ENCODE peak calls at places on chromosomes 12 and 14, in nine cellular contexts. F is ovary, Z is mesenchymal stem cell, H is iPS DF 6.9, U is A549, M is aorta, B is transverse colon, C is fibroblast of lung, T is uterus. K is an unnamed sample. For H3K4me1, the result is how much of the 10 kb centered on the place peaks cover.

GRCh38 chr12:5685935-5686334 is 254.0 kb downstream of the NTF3 start:
- DNase-seq in Z (no peak), B (no peak), H (no peak), F (no peak), T (no peak), U (no peak), M (no peak), C (no peak), K (no peak)

GRCh38 chr12:46603776-46604456 is 221.9 kb downstream of the SLC38A4 start:
- DNase-seq in C (no peak), U (no peak), M (no peak), T (no peak), B (no peak), H (no peak), F (no peak), Z (no peak), K (no peak)

GRCh38 chr12:67747869-67748760 is 99.6 kb downstream of the DYRK2 start:
- DNase-seq in H (no peak), B (peak), M (no peak), F (no peak), C (peak), U (peak), T (no peak), Z (peak), K (peak)

GRCh38 chr12:93322784-93323183 is 54.9 kb upstream of the NUDT4 start:
- DNase-seq in T (no peak), U (no peak), C (peak), H (no peak), B (peak), Z (no peak), F (no peak), M (no peak), K (peak)

GRCh38 chr12:121578230-121579189 is 2.3 kb downstream of the KDM2B start:
- DNase-seq in Z (peak), F (peak), U (no peak), M (peak), T (peak), H (no peak), C (no peak), B (peak), K (peak)

GRCh38 chr14:104967414-104968152 is 10.6 kb downstream of the AHNAK2 start:
- DNase-seq in U (no peak), B (no peak), F (peak), T (peak), Z (peak), H (no peak), C (peak), M (peak), K (peak)

GRCh38 chr14:61677469-61677868 is 17.8 kb upstream of the HIF1A start:
- DNase-seq in Z (no peak), B (no peak), H (no peak), M (no peak), F (no peak), U (no peak), C (no peak), T (no peak), K (no peak)

GRCh38 chr14:93655078-93655750 is 133.1 kb downstream of the PRIMA1 start:
- DNase-seq in F (no peak), C (peak), M (no peak), H (peak), B (no peak), U (peak), Z (peak), T (no peak), K (peak)

GRCh38 chr12:46386877-46387629 is 14.5 kb upstream of the SLC38A2 start:
- DNase-seq in F (no peak), T (peak), U (no peak), H (no peak), C (peak), M (peak), Z (peak), B (peak), K (no peak)

GRCh38 chr12:122100568-122100967 is 22.0 kb downstream of the MLXIP start:
- DNase-seq in B (no peak), Z (no peak), T (no peak), F (no peak), U (no peak), H (no peak), M (no peak), C (no peak), K (no peak)

GRCh38 chr14:61891251-61891650 is 129.0 kb downstream of the SNAPC1 start:
- DNase-seq in U (no peak), H (no peak), F (no peak), M (no peak), C (peak), B (no peak), T (no peak), Z (no peak), K (no peak)

GRCh38 chr14:99520571-99521081 is 39.4 kb downstream of the CCNK start:
- DNase-seq in Z (no peak), M (no peak), T (no peak), C (no peak), B (no peak), F (peak), H (no peak), U (no peak), K (no peak)

GRCh38 chr14:63543826-63544320 is 696 bp upstream of the PPP2R5E start:
- DNase-seq in F (no peak), H (no peak), M (no peak), U (no peak), T (no peak), C (no peak), Z (peak), B (no peak), K (no peak)

GRCh38 chr14:77264466-77265186 is 6.4 kb downstream of the NGB start:
- DNase-seq in M (no peak), F (no peak), H (no peak), Z (no peak), U (no peak), T (no peak), C (no peak), B (no peak), K (no peak)

GRCh38 chr12:21561158-21561557 is 35.1 kb downstream of the SPX start:
- DNase-seq in B (no peak), C (no peak), Z (no peak), U (no peak), M (no peak), T (no peak), H (no peak), F (no peak), K (no peak)

GRCh38 chr12:21552983-21553673 is 27.0 kb downstream of the SPX start:
- DNase-seq in T (no peak), B (no peak), U (no peak), F (no peak), C (no peak), Z (no peak), H (no peak), M (no peak), K (no peak)

GRCh38 chr12:21562859-21563258 is 36.8 kb downstream of the SPX start:
- DNase-seq in F (no peak), H (no peak), B (no peak), M (no peak), T (no peak), Z (no peak), C (no peak), U (no peak), K (no peak)

GRCh38 chr12:21559855-21560569 is 33.9 kb downstream of the SPX start:
- DNase-seq in Z (no peak), T (no peak), F (no peak), C (peak), M (no peak), H (no peak), B (no peak), U (peak), K (no peak)

DNA sequence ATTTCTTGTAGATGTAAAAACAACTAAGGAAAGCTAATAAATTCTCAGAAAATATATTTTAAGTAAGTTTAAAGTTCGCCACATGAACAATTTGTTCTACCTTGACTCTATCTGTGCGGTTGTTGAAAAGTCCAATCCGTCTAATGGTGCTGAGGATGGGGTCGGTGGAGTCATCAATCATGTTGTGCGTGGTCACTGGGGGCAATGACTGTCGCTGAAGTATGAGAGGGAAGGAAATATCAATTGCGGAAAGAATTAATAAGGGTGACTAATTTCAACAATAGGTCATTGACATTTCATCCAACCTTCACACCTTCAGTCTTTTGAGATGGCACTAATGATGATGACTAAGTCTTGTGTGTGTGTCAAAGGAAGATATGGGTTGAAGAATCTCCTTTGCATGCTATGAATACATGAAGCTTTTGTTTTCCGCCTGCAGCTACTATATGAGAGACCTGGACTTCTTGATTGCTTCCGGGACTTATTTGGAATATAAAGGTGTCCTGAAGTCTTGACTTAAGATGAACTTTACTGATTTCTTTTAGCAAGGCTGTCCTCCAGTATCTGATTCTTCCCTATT is 32.1 kb downstream of the SPX start:
- DNase-seq in F (no peak), M (no peak), T (no peak), B (no peak), U (no peak), Z (no peak), C (no peak), H (no peak), K (no peak)
- H3K27ac ChIP-seq in F (no peak), M (no peak), T (no peak), B (no peak), U (peak), Z (no peak), C (no peak), H (no peak), K (no peak)

GRCh38 chr14:74912801-74913200 is 10.3 kb downstream of the RPS6KL1 start:
- DNase-seq in M (no peak), C (no peak), B (no peak), H (no peak), T (no peak), U (no peak), Z (no peak), F (no peak), K (no peak)
- H3K4me1 ChIP-seq in M (under half), C (under half), B (under half), H (under half), T (under half), U (under half), Z (under half), F (under half), K (under half)

GRCh38 chr12:15196678-15197267 is 24.4 kb downstream of the RERG start:
- DNase-seq in B (no peak), Z (no peak), C (no peak), H (no peak), U (no peak), T (no peak), M (no peak), F (no peak), K (no peak)

GRCh38 chr12:15205341-15206010 is 15.7 kb downstream of the RERG start:
- DNase-seq in H (no peak), T (no peak), U (no peak), Z (no peak), B (no peak), C (no peak), F (no peak), M (no peak), K (no peak)

GRCh38 chr12:15199886-15200285 is 21.3 kb downstream of the RERG start:
- DNase-seq in H (no peak), U (no peak), Z (no peak), T (no peak), F (no peak), C (no peak), B (no peak), M (no peak), K (no peak)

GRCh38 chr12:15200703-15201102 is 20.5 kb downstream of the RERG start:
- DNase-seq in F (no peak), B (no peak), C (no peak), H (no peak), M (no peak), U (no peak), Z (no peak), T (no peak), K (no peak)

DNA sequence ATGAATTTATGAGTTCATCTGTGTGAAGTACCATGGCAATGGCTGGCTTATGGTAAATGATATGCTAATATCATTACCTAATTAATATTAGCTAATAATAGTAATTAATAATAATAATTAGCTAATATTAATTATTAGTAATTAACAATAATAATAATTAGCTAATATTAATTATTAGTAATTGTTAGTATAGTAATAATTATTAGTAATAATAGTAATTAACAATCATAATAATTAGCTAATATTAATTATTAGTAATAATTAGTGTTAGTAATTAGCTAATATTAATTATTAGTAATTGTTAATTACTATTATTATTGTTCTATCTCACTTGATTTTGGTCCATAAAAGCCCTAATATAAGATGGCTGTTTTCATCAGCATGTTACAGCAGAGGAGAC is 19.8 kb downstream of the RERG start:
- DNase-seq in H (no peak), Z (no peak), B (no peak), T (no peak), C (no peak), M (no peak), U (no peak), F (no peak), K (no peak)
- H3K27ac ChIP-seq in H (no peak), Z (no peak), B (peak), T (peak), C (no peak), M (no peak), U (no peak), F (no peak), K (no peak)

GRCh38 chr14:102782974-102783373 is 5.7 kb downstream of the TRAF3 start:
- DNase-seq in C (no peak), M (no peak), H (no peak), F (no peak), T (no peak), U (no peak), Z (no peak), B (no peak), K (no peak)
- H3K4me1 ChIP-seq in C (under half), M (under half), H (under half), F (under half), T (under half), U (under half), Z (under half), B (under half), K (under half)

GRCh38 chr12:12425616-12426015 is 68.7 kb downstream of the BORCS5 start:
- DNase-seq in F (no peak), C (peak), B (no peak), M (no peak), H (no peak), U (no peak), Z (peak), T (no peak), K (no peak)
- H3K27ac ChIP-seq in F (no peak), C (no peak), B (no peak), M (no peak), H (no peak), U (no peak), Z (no peak), T (no peak), K (no peak)

GRCh38 chr12:89827592-89827991 is 119.0 kb upstream of the ATP2B1 start:
- DNase-seq in U (no peak), H (no peak), C (no peak), F (no peak), T (no peak), B (no peak), Z (no peak), M (no peak), K (no peak)
- H3K4me1 ChIP-seq in U (under half), H (under half), C (under half), F (under half), T (under half), B (under half), Z (under half), M (under half), K (under half)

GRCh38 chr12:10251669-10252068 is 39.0 kb downstream of the GABARAPL1 start:
- DNase-seq in F (no peak), C (no peak), M (no peak), U (no peak), T (no peak), Z (no peak), B (no peak), H (no peak), K (no peak)
- H3K27ac ChIP-seq in F (no peak), C (no peak), M (no peak), U (no peak), T (no peak), Z (no peak), B (no peak), H (no peak), K (no peak)

GRCh38 chr12:116674643-116675183 is 63.2 kb downstream of the SPRING1 start:
- DNase-seq in T (no peak), Z (no peak), F (no peak), U (no peak), C (peak), H (no peak), M (no peak), B (no peak), K (no peak)

GRCh38 chr12:116675339-116676107 is 62.3 kb downstream of the SPRING1 start:
- DNase-seq in U (no peak), T (no peak), M (no peak), F (no peak), H (no peak), Z (no peak), B (no peak), C (no peak), K (no peak)

GRCh38 chr12:116672010-116672409 is 65.9 kb downstream of the SPRING1 start:
- DNase-seq in U (no peak), Z (no peak), M (no peak), T (no peak), F (no peak), C (no peak), H (no peak), B (no peak), K (no peak)

GRCh38 chr12:116672842-116673516 is 64.9 kb downstream of the SPRING1 start:
- DNase-seq in B (no peak), C (no peak), M (no peak), T (no peak), F (no peak), U (no peak), H (no peak), Z (no peak), K (no peak)

DNA sequence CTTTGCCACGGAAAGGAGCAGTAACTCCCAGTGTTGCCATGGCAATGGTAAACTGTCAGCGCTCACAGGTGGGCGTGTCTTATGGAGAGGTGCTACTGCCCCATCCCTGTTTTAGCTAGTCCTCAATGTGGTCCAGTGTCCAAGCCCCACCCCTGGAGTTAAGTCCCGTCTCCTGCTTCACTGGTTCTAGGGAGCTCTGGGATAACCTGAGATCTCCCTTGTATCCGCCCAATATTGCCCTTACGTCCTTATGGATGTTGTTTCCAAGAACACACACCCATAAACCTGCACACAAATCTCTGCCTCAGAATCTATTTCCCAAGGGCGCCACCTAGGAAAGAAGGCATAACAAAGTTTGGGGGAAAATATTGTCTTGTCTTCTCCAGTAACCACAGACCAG is 64.2 kb downstream of the SPRING1 start:
- DNase-seq in M (no peak), U (no peak), B (no peak), F (no peak), C (no peak), H (no peak), Z (no peak), T (no peak), K (peak)
- H3K4me1 ChIP-seq in M (under half), U (under half), B (under half), F (under half), C (under half), H (under half), Z (under half), T (under half), K (under half)

GRCh38 chr14:103097244-103097993 is 2.9 kb downstream of the EXOC3L4 start:
- DNase-seq in M (no peak), C (no peak), Z (no peak), U (no peak), B (no peak), H (no peak), T (no peak), F (no peak), K (no peak)

GRCh38 chr14:103099081-103099732 is 4.7 kb downstream of the EXOC3L4 start:
- DNase-seq in B (no peak), C (no peak), M (no peak), Z (no peak), H (no peak), U (no peak), T (no peak), F (no peak), K (no peak)

GRCh38 chr14:103099733-103100280 is 5.3 kb downstream of the EXOC3L4 start:
- DNase-seq in F (no peak), T (no peak), B (no peak), M (no peak), Z (no peak), H (no peak), C (no peak), U (no peak), K (no peak)

GRCh38 chr14:103096387-103096786 is 1.9 kb downstream of the EXOC3L4 start:
- DNase-seq in B (no peak), M (no peak), C (no peak), Z (no peak), F (no peak), H (no peak), U (no peak), T (no peak), K (no peak)

GRCh38 chr14:103097994-103098957 is 3.8 kb downstream of the EXOC3L4 start:
- DNase-seq in M (no peak), C (no peak), Z (no peak), B (no peak), T (no peak), F (no peak), H (no peak), U (no peak), K (no peak)
- H3K27ac ChIP-seq in M (no peak), C (no peak), Z (no peak), B (no peak), T (no peak), F (no peak), H (no peak), U (peak), K (no peak)

GRCh38 chr12:6958609-6959375 is 7.6 kb downstream of the PTPN6 start:
- DNase-seq in M (no peak), U (no peak), Z (no peak), B (peak), F (no peak), T (no peak), C (no peak), H (no peak), K (no peak)

GRCh38 chr12:6959376-6960290 is 8.5 kb downstream of the PTPN6 start:
- DNase-seq in M (peak), T (no peak), B (no peak), C (no peak), Z (no peak), H (no peak), U (no peak), F (no peak), K (peak)

GRCh38 chr12:6957151-6957701 is 6.1 kb downstream of the PTPN6 start:
- DNase-seq in H (no peak), B (no peak), M (no peak), F (no peak), Z (no peak), C (no peak), U (no peak), T (no peak), K (no peak)

GRCh38 chr12:6956332-6956727 is 5.2 kb downstream of the PTPN6 start:
- DNase-seq in U (no peak), F (no peak), H (no peak), B (no peak), T (no peak), M (peak), Z (no peak), C (no peak), K (no peak)

DNA sequence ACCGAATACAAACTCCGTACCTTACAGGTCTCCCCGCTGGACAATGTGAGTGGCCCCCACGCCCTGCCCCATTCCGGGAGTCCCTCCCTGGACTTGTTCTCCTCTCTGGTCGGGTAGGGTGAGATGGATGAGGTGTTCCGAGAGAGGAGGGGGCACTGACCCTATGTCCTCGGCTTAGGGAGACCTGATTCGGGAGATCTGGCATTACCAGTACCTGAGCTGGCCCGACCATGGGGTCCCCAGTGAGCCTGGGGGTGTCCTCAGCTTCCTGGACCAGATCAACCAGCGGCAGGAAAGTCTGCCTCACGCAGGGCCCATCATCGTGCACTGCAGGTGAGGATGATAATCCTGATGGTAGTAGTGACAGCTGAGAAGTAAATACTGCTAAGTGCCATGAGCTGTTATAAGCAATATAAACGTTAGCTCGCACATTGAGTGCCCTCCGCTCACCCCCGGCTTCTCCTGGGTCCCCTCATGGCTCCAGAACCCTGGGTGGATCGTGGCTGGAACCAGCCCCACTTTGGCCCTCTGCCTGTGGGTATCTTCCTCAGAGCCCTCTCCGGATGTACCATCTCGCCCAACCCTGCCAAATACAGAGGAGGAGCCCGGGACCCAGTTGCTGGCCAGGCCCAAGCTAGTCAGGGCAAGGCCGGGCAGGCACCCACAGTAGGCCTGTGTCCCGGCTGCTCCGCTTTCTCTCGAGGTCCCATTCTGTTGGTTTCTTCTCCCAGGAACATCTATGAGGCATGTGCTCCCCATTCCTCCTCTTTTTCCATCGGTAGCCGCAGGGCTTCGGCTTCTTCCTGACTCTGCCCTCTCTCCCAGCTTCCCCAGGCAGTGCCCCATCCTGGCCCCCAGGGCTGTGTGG is 6.8 kb downstream of the PTPN6 start:
- DNase-seq in F (no peak), M (no peak), C (no peak), U (no peak), Z (no peak), T (no peak), H (no peak), B (no peak), K (no peak)
- H3K4me1 ChIP-seq in F (under half), M (under half), C (under half), U (under half), Z (under half), T (under half), H (under half), B (under half), K (under half)

K was measured in colonic mucosa.